ENCODE peak calls at places on chromosome 2, in five cellular contexts. A is CD8-positive, alpha-beta memory T cell; K is transverse colon; I is A549; N is mesenchymal stem cell. B is an unnamed sample. For H3K4me1, the result is how much of the 10 kb centered on the place peaks cover.

GRCh38 chr2:27006602-27007415 is 26.0 kb upstream of the TMEM214 start:
- DNase-seq in A (no peak), K (no peak), I (no peak), N (peak), B (no peak)

GRCh38 chr2:168700615-168701245 is 101.7 kb upstream of the NOSTRIN start:
- DNase-seq in A (no peak), K (peak), I (no peak), N (no peak), B (no peak)

GRCh38 chr2:239398536-239398935 is 2.3 kb downstream of the HDAC4 start:
- DNase-seq in A (no peak), K (no peak), I (no peak), N (peak), B (no peak)

GRCh38 chr2:163348843-163349395 is 386.9 kb downstream of the FIGN start:
- DNase-seq in A (no peak), K (peak), I (peak), N (peak), B (no peak)

GRCh38 chr2:151051584-151052220 is 210.0 kb downstream of the RBM43 start:
- DNase-seq in A (peak), K (peak), I (peak), N (peak), B (no peak)

GRCh38 chr2:206876176-206876575 is 63.1 kb upstream of the CPO start:
- DNase-seq in A (no peak), K (no peak), I (no peak), N (no peak), B (no peak)

GRCh38 chr2:226660524-226660923 is 139.1 kb downstream of the IRS1 start:
- DNase-seq in A (no peak), K (peak), I (no peak), N (peak), B (peak)

GRCh38 chr2:128494307-128494639 is 175.6 kb upstream of the HS6ST1 start:
- DNase-seq in A (no peak), K (no peak), I (no peak), N (no peak), B (no peak)

GRCh38 chr2:62660582-62661262 is 44.8 kb upstream of the EHBP1 start:
- DNase-seq in A (no peak), K (no peak), I (no peak), N (peak), B (no peak)

GRCh38 chr2:28228419-28228995 is 164.2 kb upstream of the FOSL2 start:
- DNase-seq in A (no peak), K (no peak), I (peak), N (no peak), B (no peak)

GRCh38 chr2:215514516-215514915 is 78.6 kb upstream of the FN1 start:
- DNase-seq in A (no peak), K (no peak), I (no peak), N (no peak), B (no peak)

GRCh38 chr2:63789318-63790051 is 52.2 kb upstream of the UGP2 start:
- DNase-seq in A (no peak), K (no peak), I (no peak), N (no peak), B (no peak)

GRCh38 chr2:6924918-6925194 is 7.6 kb downstream of the RNF144A start:
- DNase-seq in A (no peak), K (no peak), I (no peak), N (no peak), B (no peak)

GRCh38 chr2:160321025-160321424 is 121.0 kb upstream of the ITGB6 start:
- DNase-seq in A (no peak), K (peak), I (peak), N (no peak), B (peak)

GRCh38 chr2:142778289-142778688 is 99.2 kb upstream of the KYNU start:
- DNase-seq in A (no peak), K (no peak), I (no peak), N (peak), B (no peak)

GRCh38 chr2:151071382-151071781 is 190.3 kb downstream of the RBM43 start:
- DNase-seq in A (no peak), K (no peak), I (peak), N (peak), B (no peak)

GRCh38 chr2:219058541-219059374 is 2.0 kb downstream of the IHH start:
- DNase-seq in A (no peak), K (peak), I (no peak), N (no peak), B (peak)

GRCh38 chr2:128408349-128409305 is 90.0 kb upstream of the HS6ST1 start:
- DNase-seq in A (no peak), K (no peak), I (no peak), N (peak), B (peak)

GRCh38 chr2:128809256-128809636 is 490.6 kb upstream of the HS6ST1 start:
- DNase-seq in A (no peak), K (no peak), I (no peak), N (peak), B (no peak)

DNA sequence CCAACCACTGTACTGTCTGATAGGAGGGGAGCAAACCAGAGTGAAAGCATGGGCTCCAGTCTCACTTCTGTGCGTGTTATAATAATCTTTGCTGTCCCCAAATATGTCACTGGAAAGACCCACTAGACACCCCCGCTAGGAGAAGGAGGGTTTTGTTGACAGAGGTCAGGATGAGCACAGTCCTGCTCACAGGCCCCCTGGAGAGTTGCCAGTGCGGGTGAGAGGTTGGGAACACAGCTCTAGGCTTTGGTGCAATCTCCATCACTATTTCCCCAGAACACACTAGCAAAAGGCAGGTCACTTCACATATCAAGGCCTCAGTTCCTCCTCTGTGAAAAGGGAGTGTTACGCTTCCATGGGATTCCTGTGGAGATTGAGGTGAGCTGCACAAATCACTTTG is 9.7 kb downstream of the XDH start:
- DNase-seq in A (no peak), K (no peak), I (no peak), N (no peak), B (peak)
- H3K27ac ChIP-seq in A (no peak), K (no peak), I (peak), N (no peak), B (no peak)

DNA sequence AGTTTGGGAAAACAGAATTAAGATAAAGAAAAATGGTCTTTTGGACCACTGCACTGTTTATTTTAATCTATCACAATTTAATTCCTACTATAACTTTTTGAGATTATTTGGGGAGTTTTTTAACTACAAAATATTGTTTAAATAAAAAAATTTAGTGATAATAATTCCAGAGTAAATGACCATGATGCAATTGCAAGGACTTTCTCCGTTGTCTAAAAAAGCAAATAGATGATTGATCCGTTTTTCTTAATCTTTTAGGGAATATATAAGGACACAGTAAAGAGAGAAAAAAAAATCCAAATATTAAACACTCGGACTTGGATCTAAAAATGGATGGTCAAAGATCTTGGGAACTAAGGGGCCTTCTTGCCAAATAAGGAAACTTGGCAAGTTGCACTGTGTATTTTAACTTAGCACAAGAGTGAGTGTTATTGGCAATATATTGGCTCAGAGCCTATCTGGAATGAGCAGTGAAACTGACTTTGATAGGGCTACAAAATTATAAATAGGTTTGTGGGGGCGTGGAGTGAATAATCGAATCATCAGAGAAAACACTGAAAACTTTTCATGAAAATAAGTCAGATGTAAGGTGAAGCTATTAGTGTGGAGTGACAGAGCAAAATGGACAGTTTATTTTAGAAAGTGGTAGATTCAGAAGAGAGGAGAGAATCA is 2.0 kb downstream of the MAP3K20 start:
- DNase-seq in A (no peak), K (no peak), I (no peak), N (peak), B (no peak)
- H3K4me3 ChIP-seq in A (no peak), K (peak), I (peak), N (no peak), B (no peak)

GRCh38 chr2:146989726-146990125 is 855.1 kb upstream of the ACVR2A start:
- DNase-seq in A (no peak), K (no peak), I (no peak), N (peak), B (no peak)
- H3K4me1 ChIP-seq in A (under half), K (under half), I (under half), N (under half), B (under half)

DNA sequence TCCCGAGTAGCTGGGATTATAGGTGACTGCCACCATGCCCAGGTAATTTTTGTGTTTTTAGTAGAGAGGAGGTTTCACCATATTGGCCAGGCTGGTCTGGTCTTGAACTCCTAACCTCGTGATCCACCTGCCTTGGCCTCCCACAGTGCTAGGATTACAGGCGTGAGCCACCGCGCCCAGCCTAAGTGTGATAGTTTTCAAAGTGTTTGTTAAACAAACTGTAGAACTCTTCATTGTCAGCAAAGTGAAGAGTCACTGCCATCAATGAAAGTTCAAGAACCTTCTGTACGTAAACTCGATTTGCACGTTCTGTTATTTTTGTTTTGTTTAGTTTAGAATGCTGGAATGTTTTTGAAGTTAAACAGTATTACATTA is 18.0 kb upstream of the SOS1 start:
- DNase-seq in A (no peak), K (no peak), I (no peak), N (no peak), B (no peak)
- H3K27ac ChIP-seq in A (no peak), K (no peak), I (no peak), N (no peak), B (no peak)

GRCh38 chr2:216634317-216635148 is 1.3 kb downstream of the IGFBP2 start:
- DNase-seq in A (no peak), K (peak), I (no peak), N (peak), B (no peak)

GRCh38 chr2:216635171-216635570 is 2.0 kb downstream of the IGFBP2 start:
- DNase-seq in A (no peak), K (no peak), I (no peak), N (peak), B (no peak)

GRCh38 chr2:216633616-216634316 is 546 bp downstream of the IGFBP2 start:
- DNase-seq in A (no peak), K (peak), I (peak), N (peak), B (no peak)

GRCh38 chr2:216632321-216632951 is 784 bp upstream of the IGFBP2 start:
- DNase-seq in A (no peak), K (no peak), I (no peak), N (no peak), B (no peak)

GRCh38 chr2:216632952-216633615 is at the start of gene IGFBP2:
- DNase-seq in A (no peak), K (peak), I (peak), N (peak), B (no peak)
- H3K4me3 ChIP-seq in A (no peak), K (peak), I (peak), N (peak), B (peak)

GRCh38 chr2:65073879-65074565 is 17.8 kb downstream of the CEP68 start:
- DNase-seq in A (no peak), K (no peak), I (no peak), N (no peak), B (no peak)
- H3K4me1 ChIP-seq in A (under half), K (under half), I (under half), N (under half), B (under half)

DNA sequence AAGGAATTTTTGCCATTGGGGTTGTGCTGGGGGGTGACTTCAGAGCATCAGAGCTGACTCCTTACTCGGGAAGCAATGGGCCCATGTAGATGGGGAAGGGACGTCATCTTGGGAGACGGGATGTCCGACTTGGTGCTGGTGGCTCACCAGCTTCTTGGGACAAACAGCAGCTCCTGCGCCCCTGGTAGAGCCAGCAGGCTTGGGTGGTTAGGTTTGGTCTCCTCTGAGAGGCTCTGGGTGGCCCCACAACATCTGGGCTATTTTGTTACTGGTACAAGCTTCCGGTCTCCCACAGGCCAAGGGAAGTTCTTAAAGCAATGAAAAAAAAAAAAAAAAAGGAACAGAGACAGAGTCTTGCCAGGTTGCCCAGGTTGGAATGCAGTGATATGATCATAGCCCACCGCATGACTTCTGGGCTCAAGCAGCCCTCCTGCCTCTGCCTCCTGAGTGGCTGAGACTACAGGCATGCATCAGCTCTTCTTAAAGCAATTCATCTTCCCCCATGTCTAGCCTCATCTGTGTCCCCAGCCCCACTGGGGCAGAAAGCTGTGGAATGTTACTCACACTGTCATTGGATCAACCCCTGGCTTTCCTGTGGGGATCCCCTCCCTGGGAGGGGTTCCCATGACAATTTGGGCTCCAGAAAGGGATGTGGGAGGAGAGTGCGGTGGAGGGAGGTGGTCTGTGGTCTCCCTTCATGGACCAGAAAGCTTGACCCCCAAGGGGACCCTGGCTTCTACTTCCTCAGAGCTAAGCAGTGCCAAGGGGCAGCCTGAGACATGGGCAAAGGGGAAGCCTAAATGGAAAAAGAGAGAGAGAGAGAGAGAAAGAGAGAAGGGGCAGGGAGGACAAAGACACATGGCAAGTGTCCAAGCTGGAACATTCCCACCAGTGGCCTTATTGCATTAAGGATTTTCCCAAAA is 1.5 kb downstream of the NGEF start:
- DNase-seq in A (no peak), K (no peak), I (no peak), N (no peak), B (no peak)
- H3K27ac ChIP-seq in A (no peak), K (peak), I (no peak), N (no peak), B (no peak)

B was measured in lung.